ENCODE peak calls at places on chromosomes 11 and 22, in five cellular contexts. F is NCI-H1105 treated with DMSO at 0.1 percent for 48 hours, R is A549, L is posterior vena cava, D is NCI-H460. G is an unnamed sample.

GRCh38 chr11:120547871-120548681 is 36.5 kb downstream of the GRIK4 start:
- DNase-seq in F (peak; percentile 95), R (peak; percentile 32), L (peak; percentile 95), D (no peak), G (peak; percentile 89)

GRCh38 chr11:61026121-61027031 is 54.9 kb downstream of the CD6 start:
- DNase-seq in F (no peak), R (no peak), L (peak; percentile 65), D (no peak), G (no peak)

GRCh38 chr22:33565580-33565995 is 354.7 kb downstream of the LARGE1 start:
- DNase-seq in F (no peak), R (no peak), L (no peak), D (no peak), G (no peak)

GRCh38 chr11:1755344-1756023 is 5.1 kb upstream of the IFITM10 start:
- DNase-seq in F (no peak), R (no peak), L (peak; percentile 78), D (no peak), G (peak; percentile 73)

GRCh38 chr11:100918551-100919500 is 210.8 kb downstream of the PGR start:
- DNase-seq in F (peak; percentile 40), R (no peak), L (no peak), D (no peak), G (no peak)

GRCh38 chr11:24773326-24773725 is 276.5 kb downstream of the LUZP2 start:
- DNase-seq in F (no peak), R (no peak), L (no peak), D (no peak), G (no peak)

GRCh38 chr22:49920859-49921258 is 2.4 kb downstream of the CRELD2 start:
- DNase-seq in F (no peak), R (no peak), L (no peak), D (no peak), G (no peak)

GRCh38 chr22:20084547-20085413 is 4.7 kb downstream of the DGCR8 start:
- DNase-seq in F (no peak), R (peak; percentile 38), L (no peak), D (no peak), G (no peak)

GRCh38 chr11:57305523-57305922 is 19.2 kb downstream of the TNKS1BP1 start:
- DNase-seq in F (no peak), R (no peak), L (no peak), D (no peak), G (no peak)

G was measured in heart right ventricle.